ENCODE peak calls at places on chromosome 20, in six cellular contexts. One of them, this sample, is unnamed.

GRCh38 chr20:20875716-20876115 is 163.3 kb upstream of the RALGAPA2 start:
- DNase-seq in left ventricle myocardium inferior: no peak
- DNase-seq in progenitor cell of endocrine pancreas: no peak
- DNase-seq in cerebellar cortex: no peak
- DNase-seq in stimulated activated CD4-positive, alpha-beta T cell treated with anti-CD3 and anti-CD28 coated beads, Interleukin-2, amount 100 ng/mL, for 48 hours: no peak
- DNase-seq in left cardiac atrium: no peak
- DNase-seq in this sample: no peak

GRCh38 chr20:36147707-36148106 is 6.8 kb upstream of the EPB41L1 start:
- DNase-seq in stimulated activated CD4-positive, alpha-beta T cell treated with anti-CD3 and anti-CD28 coated beads, Interleukin-2, amount 100 ng/mL, for 48 hours: no peak
- DNase-seq in cerebellar cortex: no peak
- DNase-seq in left ventricle myocardium inferior: no peak
- DNase-seq in left cardiac atrium: no peak
- DNase-seq in progenitor cell of endocrine pancreas: no peak
- DNase-seq in this sample: no peak

GRCh38 chr20:6767536-6768227 is at the start of gene BMP2:
- DNase-seq in left cardiac atrium: peak
- DNase-seq in stimulated activated CD4-positive, alpha-beta T cell treated with anti-CD3 and anti-CD28 coated beads, Interleukin-2, amount 100 ng/mL, for 48 hours: no peak
- DNase-seq in left ventricle myocardium inferior: peak
- DNase-seq in progenitor cell of endocrine pancreas: peak
- DNase-seq in cerebellar cortex: no peak
- DNase-seq in this sample: no peak

GRCh38 chr20:52035977-52036376 is 155.6 kb downstream of the ZFP64 start:
- DNase-seq in progenitor cell of endocrine pancreas: no peak
- DNase-seq in stimulated activated CD4-positive, alpha-beta T cell treated with anti-CD3 and anti-CD28 coated beads, Interleukin-2, amount 100 ng/mL, for 48 hours: no peak
- DNase-seq in left ventricle myocardium inferior: peak
- DNase-seq in left cardiac atrium: no peak
- DNase-seq in cerebellar cortex: no peak
- DNase-seq in this sample: no peak

GRCh38 chr20:58237318-58238182 is 9.1 kb upstream of the ANKRD60 start:
- DNase-seq in left cardiac atrium: no peak
- DNase-seq in progenitor cell of endocrine pancreas: no peak
- DNase-seq in stimulated activated CD4-positive, alpha-beta T cell treated with anti-CD3 and anti-CD28 coated beads, Interleukin-2, amount 100 ng/mL, for 48 hours: no peak
- DNase-seq in cerebellar cortex: no peak
- DNase-seq in left ventricle myocardium inferior: no peak
- DNase-seq in this sample: no peak

GRCh38 chr20:41139227-41140093 is 2.1 kb downstream of the PLCG1 start:
- DNase-seq in progenitor cell of endocrine pancreas: no peak
- DNase-seq in left cardiac atrium: no peak
- DNase-seq in cerebellar cortex: no peak
- DNase-seq in stimulated activated CD4-positive, alpha-beta T cell treated with anti-CD3 and anti-CD28 coated beads, Interleukin-2, amount 100 ng/mL, for 48 hours: no peak
- DNase-seq in left ventricle myocardium inferior: no peak
- DNase-seq in this sample: no peak

GRCh38 chr20:46895906-46896242 is 1.2 kb downstream of the EYA2 start:
- DNase-seq in left ventricle myocardium inferior: no peak
- DNase-seq in progenitor cell of endocrine pancreas: no peak
- DNase-seq in stimulated activated CD4-positive, alpha-beta T cell treated with anti-CD3 and anti-CD28 coated beads, Interleukin-2, amount 100 ng/mL, for 48 hours: no peak
- DNase-seq in cerebellar cortex: no peak
- DNase-seq in left cardiac atrium: no peak
- DNase-seq in this sample: no peak

GRCh38 chr20:52422574-52423463 is 231.2 kb upstream of the ZFP64 start:
- DNase-seq in progenitor cell of endocrine pancreas: no peak
- DNase-seq in left ventricle myocardium inferior: no peak
- DNase-seq in stimulated activated CD4-positive, alpha-beta T cell treated with anti-CD3 and anti-CD28 coated beads, Interleukin-2, amount 100 ng/mL, for 48 hours: no peak
- DNase-seq in left cardiac atrium: no peak
- DNase-seq in cerebellar cortex: no peak
- DNase-seq in this sample: no peak

GRCh38 chr20:10626896-10627295 is 46.9 kb downstream of the JAG1 start:
- DNase-seq in cerebellar cortex: no peak
- DNase-seq in stimulated activated CD4-positive, alpha-beta T cell treated with anti-CD3 and anti-CD28 coated beads, Interleukin-2, amount 100 ng/mL, for 48 hours: no peak
- DNase-seq in left cardiac atrium: no peak
- DNase-seq in left ventricle myocardium inferior: no peak
- DNase-seq in progenitor cell of endocrine pancreas: no peak
- DNase-seq in this sample: no peak

GRCh38 chr20:1225729-1226313 is at the start of gene RAD21L1:
- DNase-seq in left ventricle myocardium inferior: peak
- DNase-seq in left cardiac atrium: peak
- DNase-seq in progenitor cell of endocrine pancreas: peak
- DNase-seq in stimulated activated CD4-positive, alpha-beta T cell treated with anti-CD3 and anti-CD28 coated beads, Interleukin-2, amount 100 ng/mL, for 48 hours: peak
- DNase-seq in cerebellar cortex: peak
- DNase-seq in this sample: peak

GRCh38 chr20:17716331-17716730 is 16.6 kb downstream of the BANF2 start:
- DNase-seq in left ventricle myocardium inferior: no peak
- DNase-seq in left cardiac atrium: no peak
- DNase-seq in cerebellar cortex: no peak
- DNase-seq in stimulated activated CD4-positive, alpha-beta T cell treated with anti-CD3 and anti-CD28 coated beads, Interleukin-2, amount 100 ng/mL, for 48 hours: no peak
- DNase-seq in progenitor cell of endocrine pancreas: no peak
- DNase-seq in this sample: no peak

GRCh38 chr20:38303908-38304379 is at the start of gene BPI:
- DNase-seq in left ventricle myocardium inferior: peak
- DNase-seq in cerebellar cortex: no peak
- DNase-seq in stimulated activated CD4-positive, alpha-beta T cell treated with anti-CD3 and anti-CD28 coated beads, Interleukin-2, amount 100 ng/mL, for 48 hours: no peak
- DNase-seq in left cardiac atrium: no peak
- DNase-seq in progenitor cell of endocrine pancreas: no peak
- DNase-seq in this sample: no peak

GRCh38 chr20:38460040-38460623 is 12.5 kb upstream of the RALGAPB start:
- DNase-seq in left ventricle myocardium inferior: no peak
- DNase-seq in cerebellar cortex: peak
- DNase-seq in progenitor cell of endocrine pancreas: no peak
- DNase-seq in left cardiac atrium: no peak
- DNase-seq in stimulated activated CD4-positive, alpha-beta T cell treated with anti-CD3 and anti-CD28 coated beads, Interleukin-2, amount 100 ng/mL, for 48 hours: no peak
- DNase-seq in this sample: no peak

GRCh38 chr20:58064411-58065010 is 163.9 kb downstream of the ANKRD60 start:
- DNase-seq in progenitor cell of endocrine pancreas: no peak
- DNase-seq in stimulated activated CD4-positive, alpha-beta T cell treated with anti-CD3 and anti-CD28 coated beads, Interleukin-2, amount 100 ng/mL, for 48 hours: no peak
- DNase-seq in left cardiac atrium: no peak
- DNase-seq in cerebellar cortex: no peak
- DNase-seq in left ventricle myocardium inferior: no peak
- DNase-seq in this sample: no peak

GRCh38 chr20:54515788-54516324 is 40.5 kb downstream of the DOK5 start:
- DNase-seq in stimulated activated CD4-positive, alpha-beta T cell treated with anti-CD3 and anti-CD28 coated beads, Interleukin-2, amount 100 ng/mL, for 48 hours: no peak
- DNase-seq in cerebellar cortex: no peak
- DNase-seq in progenitor cell of endocrine pancreas: no peak
- DNase-seq in left cardiac atrium: no peak
- DNase-seq in left ventricle myocardium inferior: no peak
- DNase-seq in this sample: no peak

GRCh38 chr20:36830791-36831691 is 44.9 kb upstream of the TLDC2 start:
- DNase-seq in progenitor cell of endocrine pancreas: no peak
- DNase-seq in left cardiac atrium: peak
- DNase-seq in cerebellar cortex: peak
- DNase-seq in stimulated activated CD4-positive, alpha-beta T cell treated with anti-CD3 and anti-CD28 coated beads, Interleukin-2, amount 100 ng/mL, for 48 hours: no peak
- DNase-seq in left ventricle myocardium inferior: peak
- DNase-seq in this sample: no peak

GRCh38 chr20:53413188-53413631 is 180.4 kb downstream of the ZNF217 start:
- DNase-seq in left cardiac atrium: peak
- DNase-seq in stimulated activated CD4-positive, alpha-beta T cell treated with anti-CD3 and anti-CD28 coated beads, Interleukin-2, amount 100 ng/mL, for 48 hours: peak
- DNase-seq in cerebellar cortex: peak
- DNase-seq in left ventricle myocardium inferior: no peak
- DNase-seq in progenitor cell of endocrine pancreas: peak
- DNase-seq in this sample: no peak

GRCh38 chr20:21613512-21613911 is 92.0 kb upstream of the PAX1 start:
- DNase-seq in cerebellar cortex: no peak
- DNase-seq in left ventricle myocardium inferior: no peak
- DNase-seq in stimulated activated CD4-positive, alpha-beta T cell treated with anti-CD3 and anti-CD28 coated beads, Interleukin-2, amount 100 ng/mL, for 48 hours: no peak
- DNase-seq in progenitor cell of endocrine pancreas: no peak
- DNase-seq in left cardiac atrium: no peak
- DNase-seq in this sample: no peak

GRCh38 chr20:21702553-21703467 is 2.7 kb upstream of the PAX1 start:
- DNase-seq in stimulated activated CD4-positive, alpha-beta T cell treated with anti-CD3 and anti-CD28 coated beads, Interleukin-2, amount 100 ng/mL, for 48 hours: peak
- DNase-seq in left ventricle myocardium inferior: peak
- DNase-seq in left cardiac atrium: peak
- DNase-seq in progenitor cell of endocrine pancreas: peak
- DNase-seq in cerebellar cortex: peak
- DNase-seq in this sample: no peak

GRCh38 chr20:56630086-56630493 is 984 bp downstream of the TFAP2C start:
- DNase-seq in left cardiac atrium: peak
- DNase-seq in stimulated activated CD4-positive, alpha-beta T cell treated with anti-CD3 and anti-CD28 coated beads, Interleukin-2, amount 100 ng/mL, for 48 hours: no peak
- DNase-seq in left ventricle myocardium inferior: no peak
- DNase-seq in progenitor cell of endocrine pancreas: peak
- DNase-seq in cerebellar cortex: peak
- DNase-seq in this sample: no peak

GRCh38 chr20:33626190-33626589 is 35.9 kb upstream of the C20orf144 start:
- DNase-seq in cerebellar cortex: no peak
- DNase-seq in left ventricle myocardium inferior: no peak
- DNase-seq in progenitor cell of endocrine pancreas: no peak
- DNase-seq in left cardiac atrium: no peak
- DNase-seq in stimulated activated CD4-positive, alpha-beta T cell treated with anti-CD3 and anti-CD28 coated beads, Interleukin-2, amount 100 ng/mL, for 48 hours: no peak
- DNase-seq in this sample: no peak

GRCh38 chr20:61589055-61589385 is 337.0 kb downstream of the CDH4 start:
- DNase-seq in left ventricle myocardium inferior: no peak
- DNase-seq in left cardiac atrium: no peak
- DNase-seq in stimulated activated CD4-positive, alpha-beta T cell treated with anti-CD3 and anti-CD28 coated beads, Interleukin-2, amount 100 ng/mL, for 48 hours: no peak
- DNase-seq in progenitor cell of endocrine pancreas: no peak
- DNase-seq in cerebellar cortex: no peak
- DNase-seq in this sample: no peak

This sample was measured in T-helper 22 cell.